ENCODE peak calls at places on chromosomes 16 and 17, in six cellular contexts. One of them, this sample, is unnamed.

GRCh38 chr16:89598199-89598598 is 15.2 kb upstream of the DPEP1 start:
- DNase-seq in smooth muscle cell of the brain vasculature: no peak
- DNase-seq in tibial artery: no peak
- DNase-seq in NCI-H1048: no peak
- DNase-seq in glutamatergic neuron: peak; percentile 73
- DNase-seq in astrocyte of the spinal cord: no peak
- DNase-seq in this sample: no peak

GRCh38 chr17:77581480-77581879 is 377.0 kb upstream of the TNRC6C start:
- DNase-seq in smooth muscle cell of the brain vasculature: no peak
- DNase-seq in tibial artery: peak; percentile 53
- DNase-seq in NCI-H1048: no peak
- DNase-seq in glutamatergic neuron: no peak
- DNase-seq in astrocyte of the spinal cord: peak; percentile 1
- DNase-seq in this sample: no peak

GRCh38 chr16:83233153-83233552 is 574.6 kb upstream of the HSBP1 start:
- DNase-seq in smooth muscle cell of the brain vasculature: peak; percentile 21
- DNase-seq in tibial artery: no peak
- DNase-seq in NCI-H1048: no peak
- DNase-seq in glutamatergic neuron: no peak
- DNase-seq in astrocyte of the spinal cord: peak; percentile 36
- DNase-seq in this sample: no peak

GRCh38 chr16:79601092-79601977 is 798 bp upstream of the MAF start:
- DNase-seq in smooth muscle cell of the brain vasculature: no peak
- DNase-seq in tibial artery: peak; percentile 78
- DNase-seq in NCI-H1048: no peak
- DNase-seq in glutamatergic neuron: peak; percentile 52
- DNase-seq in astrocyte of the spinal cord: peak; percentile 29
- DNase-seq in this sample: no peak

GRCh38 chr16:47046726-47047602 is 73.5 kb upstream of the DNAJA2 start:
- DNase-seq in smooth muscle cell of the brain vasculature: no peak
- DNase-seq in tibial artery: no peak
- DNase-seq in NCI-H1048: no peak
- DNase-seq in glutamatergic neuron: no peak
- DNase-seq in astrocyte of the spinal cord: no peak
- DNase-seq in this sample: no peak

GRCh38 chr16:60438894-60439293 is 1597.3 kb downstream of the CDH8 start:
- DNase-seq in smooth muscle cell of the brain vasculature: no peak
- DNase-seq in tibial artery: no peak
- DNase-seq in NCI-H1048: no peak
- DNase-seq in glutamatergic neuron: no peak
- DNase-seq in astrocyte of the spinal cord: no peak
- DNase-seq in this sample: no peak

GRCh38 chr16:19307587-19308241 is 22.2 kb downstream of the CLEC19A start:
- DNase-seq in smooth muscle cell of the brain vasculature: no peak
- DNase-seq in tibial artery: no peak
- DNase-seq in NCI-H1048: no peak
- DNase-seq in glutamatergic neuron: no peak
- DNase-seq in astrocyte of the spinal cord: no peak
- DNase-seq in this sample: no peak

GRCh38 chr17:13865650-13866049 is 203.7 kb upstream of the COX10 start:
- DNase-seq in smooth muscle cell of the brain vasculature: no peak
- DNase-seq in tibial artery: no peak
- DNase-seq in NCI-H1048: no peak
- DNase-seq in glutamatergic neuron: no peak
- DNase-seq in astrocyte of the spinal cord: no peak
- DNase-seq in this sample: no peak

GRCh38 chr17:80751460-80752368 is 207.1 kb downstream of the RPTOR start:
- DNase-seq in smooth muscle cell of the brain vasculature: no peak
- DNase-seq in tibial artery: no peak
- DNase-seq in NCI-H1048: no peak
- DNase-seq in glutamatergic neuron: no peak
- DNase-seq in astrocyte of the spinal cord: no peak
- DNase-seq in this sample: no peak

GRCh38 chr16:27618611-27619380 is 68.9 kb downstream of the KATNIP start:
- DNase-seq in smooth muscle cell of the brain vasculature: no peak
- DNase-seq in tibial artery: no peak
- DNase-seq in NCI-H1048: no peak
- DNase-seq in glutamatergic neuron: no peak
- DNase-seq in astrocyte of the spinal cord: no peak
- DNase-seq in this sample: no peak

GRCh38 chr17:68955181-68955841 is at the start of gene ABCA8:
- DNase-seq in smooth muscle cell of the brain vasculature: peak; percentile 57
- DNase-seq in tibial artery: no peak
- DNase-seq in NCI-H1048: no peak
- DNase-seq in glutamatergic neuron: no peak
- DNase-seq in astrocyte of the spinal cord: peak; percentile 80
- DNase-seq in this sample: no peak

GRCh38 chr17:4215882-4216411 is 47.8 kb downstream of the ANKFY1 start:
- DNase-seq in smooth muscle cell of the brain vasculature: no peak
- DNase-seq in tibial artery: no peak
- DNase-seq in NCI-H1048: no peak
- DNase-seq in glutamatergic neuron: peak; percentile 48
- DNase-seq in astrocyte of the spinal cord: no peak
- DNase-seq in this sample: no peak

GRCh38 chr17:63816669-63817068 is 10.6 kb upstream of the PSMC5 start:
- DNase-seq in smooth muscle cell of the brain vasculature: no peak
- DNase-seq in tibial artery: no peak
- DNase-seq in NCI-H1048: no peak
- DNase-seq in glutamatergic neuron: no peak
- DNase-seq in astrocyte of the spinal cord: no peak
- DNase-seq in this sample: no peak

GRCh38 chr17:66678061-66678460 is 156.9 kb upstream of the CACNG5 start:
- DNase-seq in smooth muscle cell of the brain vasculature: no peak
- DNase-seq in tibial artery: no peak
- DNase-seq in NCI-H1048: no peak
- DNase-seq in glutamatergic neuron: no peak
- DNase-seq in astrocyte of the spinal cord: no peak
- DNase-seq in this sample: no peak

GRCh38 chr17:55644346-55644745 is 78.3 kb downstream of the TMEM100 start:
- DNase-seq in smooth muscle cell of the brain vasculature: no peak
- DNase-seq in tibial artery: no peak
- DNase-seq in NCI-H1048: no peak
- DNase-seq in glutamatergic neuron: no peak
- DNase-seq in astrocyte of the spinal cord: no peak
- DNase-seq in this sample: no peak

GRCh38 chr17:4124994-4125393 is 17.8 kb downstream of the ZZEF1 start:
- DNase-seq in smooth muscle cell of the brain vasculature: no peak
- DNase-seq in tibial artery: no peak
- DNase-seq in NCI-H1048: no peak
- DNase-seq in glutamatergic neuron: no peak
- DNase-seq in astrocyte of the spinal cord: no peak
- DNase-seq in this sample: no peak

GRCh38 chr16:89737341-89738071 is 16.2 kb downstream of the ZNF276 start:
- DNase-seq in smooth muscle cell of the brain vasculature: no peak
- DNase-seq in tibial artery: no peak
- DNase-seq in NCI-H1048: no peak
- DNase-seq in glutamatergic neuron: no peak
- DNase-seq in astrocyte of the spinal cord: no peak
- DNase-seq in this sample: peak; percentile 75

GRCh38 chr16:27432600-27432957 is 30.6 kb downstream of the IL21R start:
- DNase-seq in smooth muscle cell of the brain vasculature: no peak
- DNase-seq in tibial artery: peak; percentile 41
- DNase-seq in NCI-H1048: no peak
- DNase-seq in glutamatergic neuron: no peak
- DNase-seq in astrocyte of the spinal cord: peak; percentile 70
- DNase-seq in this sample: no peak

GRCh38 chr17:34243732-34244299 is 11.3 kb upstream of the CCL2 start:
- DNase-seq in smooth muscle cell of the brain vasculature: no peak
- DNase-seq in tibial artery: no peak
- DNase-seq in NCI-H1048: no peak
- DNase-seq in glutamatergic neuron: no peak
- DNase-seq in astrocyte of the spinal cord: no peak
- DNase-seq in this sample: no peak